ENCODE peak calls at places on chromosomes 3 and 15, in four cellular contexts. O is NCI-H187, B is iris pigment epithelial cell, I is stomach. Z is an unnamed sample.

GRCh38 chr3:187808466-187809291 is 63.4 kb upstream of the BCL6 start:
- DNase-seq in O (no peak), B (peak), I (no peak), Z (no peak)

GRCh38 chr3:16807441-16807840 is 77.3 kb upstream of the PLCL2 start:
- DNase-seq in O (no peak), B (no peak), I (no peak), Z (no peak)

GRCh38 chr3:126109860-126110235 is 25.9 kb upstream of the SLC41A3 start:
- DNase-seq in O (no peak), B (no peak), I (no peak), Z (no peak)

GRCh38 chr3:139113231-139113749 is 68.6 kb upstream of the PRR23C start:
- DNase-seq in O (no peak), B (no peak), I (no peak), Z (no peak)

GRCh38 chr15:60095711-60096110 is 91.6 kb downstream of the FOXB1 start:
- DNase-seq in O (no peak), B (peak), I (no peak), Z (no peak)

GRCh38 chr3:155352900-155353490 is 59.5 kb upstream of the STRIT1 start:
- DNase-seq in O (no peak), B (peak), I (no peak), Z (no peak)

GRCh38 chr3:149377408-149378111 is at the start of gene TM4SF1:
- DNase-seq in O (no peak), B (peak), I (peak), Z (no peak)

GRCh38 chr15:66704019-66704782 is 2.2 kb downstream of the SMAD6 start:
- DNase-seq in O (no peak), B (no peak), I (no peak), Z (no peak)

GRCh38 chr3:2697589-2697988 is 412.6 kb downstream of the IL5RA start:
- DNase-seq in O (no peak), B (no peak), I (no peak), Z (no peak)

GRCh38 chr3:194503101-194503531 is 16.3 kb upstream of the ATP13A3 start:
- DNase-seq in O (no peak), B (peak), I (no peak), Z (no peak)

GRCh38 chr15:96462768-96463167 is 132.3 kb downstream of the NR2F2 start:
- DNase-seq in O (no peak), B (no peak), I (no peak), Z (no peak)

GRCh38 chr3:190004656-190005055 is 116.0 kb downstream of the P3H2 start:
- DNase-seq in O (no peak), B (no peak), I (no peak), Z (no peak)

GRCh38 chr15:51846463-51847230 is 17.2 kb downstream of the TMOD3 start:
- DNase-seq in O (no peak), B (peak), I (no peak), Z (no peak)

GRCh38 chr15:80804970-80805495 is 25.9 kb downstream of the CEMIP start:
- DNase-seq in O (no peak), B (no peak), I (no peak), Z (no peak)

GRCh38 chr3:128073185-128073725 is 21.0 kb downstream of the SEC61A1 start:
- DNase-seq in O (no peak), B (no peak), I (no peak), Z (no peak)

GRCh38 chr3:86381247-86381646 is 609.7 kb downstream of the VGLL3 start:
- DNase-seq in O (no peak), B (no peak), I (no peak), Z (no peak)

GRCh38 chr3:146269271-146269670 is 18.4 kb upstream of the PLSCR4 start:
- DNase-seq in O (no peak), B (no peak), I (no peak), Z (no peak)

GRCh38 chr15:88664151-88664778 is 25.4 kb downstream of the ISG20 start:
- DNase-seq in O (no peak), B (no peak), I (peak), Z (peak)

GRCh38 chr3:10744098-10744465 is 71.9 kb upstream of the SLC6A11 start:
- DNase-seq in O (no peak), B (no peak), I (no peak), Z (no peak)

GRCh38 chr15:56608140-56608778 is 125.0 kb downstream of the ZNF280D start:
- DNase-seq in O (no peak), B (peak), I (no peak), Z (no peak)